ENCODE peak calls at places on chromosomes 6 and 20, in seven cellular contexts. B is left ventricle myocardium inferior; U is CD8-positive, alpha-beta memory T cell; O is HepG2; J is upper lobe of left lung; C is adrenal gland; I is prostate gland. P is an unnamed sample.

GRCh38 chr6:108222504-108222903 is 38.3 kb downstream of the SNX3 start:
- DNase-seq in B (no peak), U (no peak), O (no peak), J (no peak), C (no peak), I (no peak), P (no peak)

GRCh38 chr20:35720165-35721123 is 21.2 kb downstream of the ROMO1 start:
- DNase-seq in B (no peak), U (no peak), O (no peak), J (no peak), C (no peak), I (no peak), P (no peak)

GRCh38 chr6:136129365-136129764 is 120.7 kb downstream of the MTFR2 start:
- DNase-seq in B (no peak), U (no peak), O (no peak), J (no peak), C (peak; percentile 18), I (no peak), P (no peak)

GRCh38 chr6:104639671-104640070 is 220.0 kb downstream of the HACE1 start:
- DNase-seq in B (no peak), U (no peak), O (no peak), J (no peak), C (no peak), I (no peak), P (no peak)

GRCh38 chr20:23887856-23888255 is 8.3 kb upstream of the CST5 start:
- DNase-seq in B (no peak), U (no peak), O (no peak), J (no peak), C (no peak), I (no peak), P (peak; percentile 52)

GRCh38 chr20:5797843-5798462 is 47.8 kb downstream of the SHLD1 start:
- DNase-seq in B (no peak), U (no peak), O (no peak), J (no peak), C (no peak), I (no peak), P (no peak)

GRCh38 chr6:127198549-127198948 is 68.1 kb upstream of the RNF146 start:
- DNase-seq in B (no peak), U (no peak), O (no peak), J (no peak), C (no peak), I (no peak), P (no peak)

GRCh38 chr6:13924949-13925881 is at the start of gene RNF182:
- DNase-seq in B (no peak), U (no peak), O (no peak), J (no peak), C (no peak), I (no peak), P (no peak)

GRCh38 chr6:85464260-85464644 is 14.4 kb downstream of the NT5E start:
- DNase-seq in B (no peak), U (no peak), O (no peak), J (peak; percentile 26), C (peak; percentile 23), I (no peak), P (no peak)

GRCh38 chr6:95574811-95575210 is 2.5 kb upstream of the MANEA start:
- DNase-seq in B (no peak), U (no peak), O (peak; percentile 47), J (no peak), C (no peak), I (peak; percentile 10), P (no peak)

GRCh38 chr20:14481863-14482262 is 144.5 kb upstream of the FLRT3 start:
- DNase-seq in B (no peak), U (no peak), O (no peak), J (no peak), C (no peak), I (no peak), P (no peak)

GRCh38 chr20:11305406-11305805 is 612.3 kb upstream of the BTBD3 start:
- DNase-seq in B (no peak), U (no peak), O (no peak), J (no peak), C (no peak), I (no peak), P (no peak)

GRCh38 chr20:4111440-4112411 is 96.4 kb upstream of the RNF24 start:
- DNase-seq in B (no peak), U (no peak), O (no peak), J (no peak), C (no peak), I (no peak), P (no peak)

GRCh38 chr6:163738304-163738703 is 323.8 kb downstream of the QKI start:
- DNase-seq in B (no peak), U (no peak), O (no peak), J (no peak), C (no peak), I (no peak), P (no peak)

GRCh38 chr6:66522864-66523263 is 815.8 kb upstream of the EYS start:
- DNase-seq in B (no peak), U (no peak), O (no peak), J (no peak), C (no peak), I (no peak), P (no peak)

GRCh38 chr6:50305660-50306059 is 255.9 kb upstream of the DEFB112 start:
- DNase-seq in B (no peak), U (no peak), O (peak; percentile 2), J (no peak), C (no peak), I (no peak), P (no peak)

GRCh38 chr6:151179321-151179720 is 60.4 kb upstream of the AKAP12 start:
- DNase-seq in B (no peak), U (no peak), O (no peak), J (no peak), C (no peak), I (no peak), P (no peak)

GRCh38 chr6:102619585-102619984 is 1226.1 kb downstream of the GRIK2 start:
- DNase-seq in B (no peak), U (no peak), O (peak; percentile 2), J (no peak), C (no peak), I (no peak), P (no peak)

GRCh38 chr6:12785301-12785700 is 68.7 kb downstream of the PHACTR1 start:
- DNase-seq in B (no peak), U (no peak), O (no peak), J (no peak), C (no peak), I (no peak), P (no peak)

GRCh38 chr6:126657556-126658129 is 317.7 kb downstream of the CENPW start:
- DNase-seq in B (no peak), U (no peak), O (peak; percentile 20), J (no peak), C (no peak), I (no peak), P (peak; percentile 21)

GRCh38 chr6:152244998-152245630 is 392.0 kb downstream of the SYNE1 start:
- DNase-seq in B (no peak), U (no peak), O (no peak), J (no peak), C (no peak), I (no peak), P (no peak)

GRCh38 chr6:152246554-152247337 is 390.4 kb downstream of the SYNE1 start:
- DNase-seq in B (no peak), U (no peak), O (no peak), J (no peak), C (no peak), I (no peak), P (no peak)

GRCh38 chr6:152250127-152250526 is 387.0 kb downstream of the SYNE1 start:
- DNase-seq in B (no peak), U (no peak), O (no peak), J (no peak), C (no peak), I (no peak), P (no peak)

GRCh38 chr6:152248987-152249386 is 388.2 kb downstream of the SYNE1 start:
- DNase-seq in B (no peak), U (no peak), O (no peak), J (no peak), C (no peak), I (no peak), P (no peak)
- H3K27ac ChIP-seq in B (peak overlapping the region; percentile 61), U (no peak overlapping the region), O (no peak overlapping the region), J (no peak overlapping the region), C (no peak overlapping the region), I (no peak overlapping the region), P (peak overlapping the region; percentile 16)

GRCh38 chr6:76240092-76240491 is 167.6 kb upstream of the IMPG1 start:
- DNase-seq in B (no peak), U (no peak), O (no peak), J (no peak), C (no peak), I (no peak), P (no peak)
- H3K27ac ChIP-seq in B (no peak overlapping the region), U (no peak overlapping the region), O (no peak overlapping the region), J (no peak overlapping the region), C (no peak overlapping the region), I (no peak overlapping the region), P (no peak overlapping the region)

DNA sequence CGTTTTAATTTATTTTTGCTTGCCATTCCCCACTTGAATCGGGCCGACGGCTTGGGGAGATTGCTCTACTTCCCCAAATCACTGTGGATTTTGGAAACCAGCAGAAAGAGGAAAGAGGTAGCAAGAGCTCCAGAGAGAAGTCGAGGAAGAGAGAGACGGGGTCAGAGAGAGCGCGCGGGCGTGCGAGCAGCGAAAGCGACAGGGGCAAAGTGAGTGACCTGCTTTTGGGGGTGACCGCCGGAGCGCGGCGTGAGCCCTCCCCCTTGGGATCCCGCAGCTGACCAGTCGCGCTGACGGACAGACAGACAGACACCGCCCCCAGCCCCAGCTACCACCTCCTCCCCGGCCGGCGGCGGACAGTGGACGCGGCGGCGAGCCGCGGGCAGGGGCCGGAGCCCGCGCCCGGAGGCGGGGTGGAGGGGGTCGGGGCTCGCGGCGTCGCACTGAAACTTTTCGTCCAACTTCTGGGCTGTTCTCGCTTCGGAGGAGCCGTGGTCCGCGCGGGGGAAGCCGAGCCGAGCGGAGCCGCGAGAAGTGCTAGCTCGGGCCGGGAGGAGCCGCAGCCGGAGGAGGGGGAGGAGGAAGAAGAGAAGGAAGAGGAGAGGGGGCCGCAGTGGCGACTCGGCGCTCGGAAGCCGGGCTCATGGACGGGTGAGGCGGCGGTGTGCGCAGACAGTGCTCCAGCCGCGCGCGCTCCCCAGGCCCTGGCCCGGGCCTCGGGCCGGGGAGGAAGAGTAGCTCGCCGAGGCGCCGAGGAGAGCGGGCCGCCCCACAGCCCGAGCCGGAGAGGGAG is 602 bp downstream of the VEGFA start:
- DNase-seq in B (peak; percentile 84), U (no peak), O (peak; percentile 45), J (peak; percentile 85), C (peak; percentile 93), I (peak; percentile 55), P (peak; percentile 56)
- H3K27ac ChIP-seq in B (peak overlapping the region; percentile 98), U (peak overlapping the region; percentile 92), O (peak overlapping the region; percentile 86), J (peak overlapping the region; percentile 96), C (peak overlapping the region; percentile 97), I (peak overlapping the region; percentile 95), P (peak overlapping the region; percentile 71)

GRCh38 chr6:1624848-1625341 is 15.2 kb downstream of the FOXC1 start:
- DNase-seq in B (no peak), U (no peak), O (no peak), J (no peak), C (no peak), I (no peak), P (no peak)

GRCh38 chr6:1622220-1622841 is 12.6 kb downstream of the FOXC1 start:
- DNase-seq in B (no peak), U (no peak), O (no peak), J (no peak), C (no peak), I (no peak), P (no peak)

GRCh38 chr6:1624071-1624847 is 14.5 kb downstream of the FOXC1 start:
- DNase-seq in B (no peak), U (no peak), O (no peak), J (no peak), C (no peak), I (no peak), P (no peak)

GRCh38 chr6:1623769-1624070 is 14.0 kb downstream of the FOXC1 start:
- DNase-seq in B (no peak), U (no peak), O (no peak), J (no peak), C (no peak), I (no peak), P (no peak)

GRCh38 chr6:1622851-1623768 is 13.4 kb downstream of the FOXC1 start:
- DNase-seq in B (no peak), U (no peak), O (no peak), J (no peak), C (no peak), I (no peak), P (no peak)
- H3K27ac ChIP-seq in B (no peak overlapping the region), U (no peak overlapping the region), O (no peak overlapping the region), J (no peak overlapping the region), C (peak overlapping the region; percentile 73), I (peak overlapping the region; percentile 75), P (peak overlapping the region; percentile 84)

P was measured in testis.